ENCODE peak calls at places on chromosome 17, in five cellular contexts. One of them, this sample, is unnamed.
A peak's percentile ranks its signal among the peaks of the same experiment; 100 is the strongest.

GRCh38 chr17:37608369-37609169 is 649 bp downstream of the SYNRG start:
- DNase-seq in RWPE1: peak; percentile 15
- DNase-seq in body of pancreas: no peak
- DNase-seq in neural progenitor cell: peak; percentile 87
- DNase-seq in psoas muscle: no peak
- DNase-seq in this sample: no peak

GRCh38 chr17:41004397-41004796 is 4.5 kb downstream of the KRTAP3-1 start:
- DNase-seq in psoas muscle: no peak
- DNase-seq in RWPE1: no peak
- DNase-seq in neural progenitor cell: no peak
- DNase-seq in body of pancreas: no peak
- DNase-seq in this sample: no peak

GRCh38 chr17:82380860-82381702 is 9.5 kb downstream of the UTS2R start:
- DNase-seq in body of pancreas: no peak
- DNase-seq in RWPE1: no peak
- DNase-seq in psoas muscle: no peak
- DNase-seq in neural progenitor cell: no peak
- DNase-seq in this sample: no peak

GRCh38 chr17:46935658-46936266 is 12.8 kb downstream of the GOSR2 start:
- DNase-seq in RWPE1: no peak
- DNase-seq in psoas muscle: no peak
- DNase-seq in body of pancreas: no peak
- DNase-seq in neural progenitor cell: no peak
- DNase-seq in this sample: no peak

GRCh38 chr17:42784361-42784760 is 4.0 kb downstream of the WNK4 start:
- DNase-seq in neural progenitor cell: no peak
- DNase-seq in body of pancreas: no peak
- DNase-seq in psoas muscle: no peak
- DNase-seq in RWPE1: no peak
- DNase-seq in this sample: no peak

GRCh38 chr17:20205609-20206008 is 196.4 kb downstream of the SPECC1 start:
- DNase-seq in RWPE1: no peak
- DNase-seq in psoas muscle: no peak
- DNase-seq in body of pancreas: no peak
- DNase-seq in neural progenitor cell: no peak
- DNase-seq in this sample: no peak

GRCh38 chr17:34206569-34206968 is 48.5 kb upstream of the CCL2 start:
- DNase-seq in psoas muscle: no peak
- DNase-seq in RWPE1: no peak
- DNase-seq in body of pancreas: no peak
- DNase-seq in neural progenitor cell: no peak
- DNase-seq in this sample: no peak

GRCh38 chr17:3914319-3914685 is 2.0 kb downstream of the P2RX1 start:
- DNase-seq in RWPE1: no peak
- DNase-seq in psoas muscle: no peak
- DNase-seq in body of pancreas: no peak
- DNase-seq in neural progenitor cell: no peak
- DNase-seq in this sample: no peak

GRCh38 chr17:81097134-81097942 is 62.4 kb downstream of the BAIAP2 start:
- DNase-seq in RWPE1: peak; percentile 64
- DNase-seq in body of pancreas: peak; percentile 64
- DNase-seq in neural progenitor cell: peak; percentile 92
- DNase-seq in psoas muscle: peak; percentile 87
- DNase-seq in this sample: peak; percentile 92

GRCh38 chr17:47235506-47235905 is 18.1 kb upstream of the ITGB3 start:
- DNase-seq in psoas muscle: no peak
- DNase-seq in body of pancreas: no peak
- DNase-seq in RWPE1: no peak
- DNase-seq in neural progenitor cell: no peak
- DNase-seq in this sample: no peak

GRCh38 chr17:4010754-4011153 is 46.5 kb upstream of the ATP2A3 start:
- DNase-seq in psoas muscle: no peak
- DNase-seq in neural progenitor cell: no peak
- DNase-seq in body of pancreas: no peak
- DNase-seq in RWPE1: no peak
- DNase-seq in this sample: no peak

GRCh38 chr17:41551370-41551769 is 20.5 kb downstream of the KRT9 start:
- DNase-seq in psoas muscle: no peak
- DNase-seq in RWPE1: no peak
- DNase-seq in neural progenitor cell: no peak
- DNase-seq in body of pancreas: no peak
- DNase-seq in this sample: no peak

GRCh38 chr17:4498461-4499397 is at the start of gene SPNS2:
- DNase-seq in body of pancreas: peak; percentile 73
- DNase-seq in psoas muscle: peak; percentile 74
- DNase-seq in RWPE1: peak; percentile 76
- DNase-seq in neural progenitor cell: peak; percentile 90
- DNase-seq in this sample: no peak

GRCh38 chr17:65589321-65589720 is 27.9 kb upstream of the AXIN2 start:
- DNase-seq in neural progenitor cell: no peak
- DNase-seq in RWPE1: no peak
- DNase-seq in psoas muscle: no peak
- DNase-seq in body of pancreas: no peak
- DNase-seq in this sample: no peak

GRCh38 chr17:35006961-35007360 is 26.6 kb downstream of the LIG3 start:
- DNase-seq in psoas muscle: no peak
- DNase-seq in RWPE1: no peak
- DNase-seq in body of pancreas: no peak
- DNase-seq in neural progenitor cell: no peak
- DNase-seq in this sample: no peak

GRCh38 chr17:57788710-57789109 is 43.6 kb upstream of the CCDC182 start:
- DNase-seq in RWPE1: no peak
- DNase-seq in psoas muscle: no peak
- DNase-seq in neural progenitor cell: no peak
- DNase-seq in body of pancreas: no peak
- DNase-seq in this sample: no peak

GRCh38 chr17:34378664-34379101 is 15.7 kb upstream of the CCL1 start:
- DNase-seq in body of pancreas: peak; percentile 41
- DNase-seq in neural progenitor cell: no peak
- DNase-seq in RWPE1: no peak
- DNase-seq in psoas muscle: no peak
- DNase-seq in this sample: peak; percentile 63

GRCh38 chr17:49753959-49754391 is 10.0 kb downstream of the FAM117A start:
- DNase-seq in RWPE1: no peak
- DNase-seq in neural progenitor cell: no peak
- DNase-seq in psoas muscle: peak; percentile 55
- DNase-seq in body of pancreas: peak; percentile 87
- DNase-seq in this sample: no peak

GRCh38 chr17:17495448-17496188 is 577 bp downstream of the RASD1 start:
- DNase-seq in psoas muscle: peak; percentile 24
- DNase-seq in RWPE1: no peak
- DNase-seq in neural progenitor cell: peak; percentile 63
- DNase-seq in body of pancreas: no peak
- DNase-seq in this sample: no peak

GRCh38 chr17:27456681-27457404 is 595 bp downstream of the KSR1 start:
- DNase-seq in psoas muscle: peak; percentile 44
- DNase-seq in RWPE1: no peak
- DNase-seq in body of pancreas: peak; percentile 40
- DNase-seq in neural progenitor cell: peak; percentile 32
- DNase-seq in this sample: no peak

GRCh38 chr17:50677851-50678375 is 29.8 kb downstream of the ANKRD40 start:
- DNase-seq in neural progenitor cell: no peak
- DNase-seq in RWPE1: no peak
- DNase-seq in body of pancreas: no peak
- DNase-seq in psoas muscle: no peak
- DNase-seq in this sample: no peak

GRCh38 chr17:49362723-49363117 is 670 bp upstream of the ZNF652 start:
- DNase-seq in RWPE1: peak; percentile 9
- DNase-seq in psoas muscle: no peak
- DNase-seq in neural progenitor cell: no peak
- DNase-seq in body of pancreas: peak; percentile 7
- DNase-seq in this sample: no peak

GRCh38 chr17:45397796-45398195 is 34.9 kb downstream of the ARHGAP27 start:
- DNase-seq in RWPE1: no peak
- DNase-seq in neural progenitor cell: no peak
- DNase-seq in psoas muscle: no peak
- DNase-seq in body of pancreas: no peak
- DNase-seq in this sample: no peak

GRCh38 chr17:45396496-45397205 is 36.0 kb downstream of the ARHGAP27 start:
- DNase-seq in psoas muscle: no peak
- DNase-seq in body of pancreas: no peak
- DNase-seq in RWPE1: no peak
- DNase-seq in neural progenitor cell: no peak
- DNase-seq in this sample: no peak

GRCh38 chr17:45395569-45396415 is 36.9 kb downstream of the ARHGAP27 start:
- DNase-seq in RWPE1: no peak
- DNase-seq in body of pancreas: no peak
- DNase-seq in psoas muscle: no peak
- DNase-seq in neural progenitor cell: no peak
- DNase-seq in this sample: no peak

GRCh38 chr17:45394913-45395568 is 37.6 kb downstream of the ARHGAP27 start:
- DNase-seq in psoas muscle: peak; percentile 67
- DNase-seq in RWPE1: peak; percentile 59
- DNase-seq in body of pancreas: peak; percentile 73
- DNase-seq in neural progenitor cell: peak; percentile 94
- DNase-seq in this sample: no peak

GRCh38 chr17:45398800-45399199 is 33.9 kb downstream of the ARHGAP27 start:
- DNase-seq in body of pancreas: no peak
- DNase-seq in psoas muscle: no peak
- DNase-seq in neural progenitor cell: peak; percentile 37
- DNase-seq in RWPE1: no peak
- DNase-seq in this sample: no peak
- TF ChIP-seq CTCF in body of pancreas: no peak
- TF ChIP-seq CTCF in psoas muscle: no peak
- TF ChIP-seq CTCF in neural progenitor cell: peak; percentile 26
- TF ChIP-seq CTCF in RWPE1: no peak
- TF ChIP-seq CTCF in this sample: no peak

GRCh38 chr17:75558666-75559530 is 28.7 kb upstream of the MYO15B start:
- DNase-seq in RWPE1: no peak
- DNase-seq in body of pancreas: no peak
- DNase-seq in neural progenitor cell: no peak
- DNase-seq in psoas muscle: no peak
- DNase-seq in this sample: no peak
- H3K27ac ChIP-seq in RWPE1: no peak overlapping the region
- H3K27ac ChIP-seq in body of pancreas: peak overlapping the region; percentile 86
- H3K27ac ChIP-seq in neural progenitor cell: no peak overlapping the region
- H3K27ac ChIP-seq in psoas muscle: no peak overlapping the region
- H3K27ac ChIP-seq in this sample: no peak overlapping the region

GRCh38 chr17:1000597-1001490 is 3.9 kb downstream of the TIMM22 start:
- DNase-seq in RWPE1: no peak
- DNase-seq in body of pancreas: no peak
- DNase-seq in psoas muscle: no peak
- DNase-seq in neural progenitor cell: no peak
- DNase-seq in this sample: peak; percentile 70
- TF ChIP-seq CTCF in RWPE1: no peak
- TF ChIP-seq CTCF in body of pancreas: no peak
- TF ChIP-seq CTCF in psoas muscle: no peak
- TF ChIP-seq CTCF in neural progenitor cell: no peak
- TF ChIP-seq CTCF in this sample: no peak

DNA sequence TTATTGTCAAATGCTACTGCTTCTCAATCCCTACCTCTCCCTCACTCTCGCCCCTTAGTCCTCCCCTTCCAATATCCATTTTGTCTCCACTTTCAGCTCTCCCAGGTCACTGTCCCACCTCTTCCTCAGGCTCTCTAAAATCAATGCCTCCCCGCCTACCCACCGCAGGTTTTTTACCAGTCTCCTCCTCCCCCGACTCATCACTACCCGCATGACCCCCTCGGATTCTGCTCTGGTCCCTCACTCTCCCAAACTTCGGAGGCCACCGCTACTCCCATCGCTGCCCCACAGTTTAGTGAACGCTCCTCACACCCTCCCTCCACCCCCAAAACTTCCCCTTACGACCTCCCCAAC is 513 bp downstream of the CRLF3 start:
- DNase-seq in neural progenitor cell: no peak
- DNase-seq in psoas muscle: peak; percentile 25
- DNase-seq in body of pancreas: peak; percentile 11
- DNase-seq in RWPE1: peak; percentile 35
- DNase-seq in this sample: no peak
- H3K27ac ChIP-seq in neural progenitor cell: peak overlapping the region; percentile 89
- H3K27ac ChIP-seq in psoas muscle: peak overlapping the region; percentile 80
- H3K27ac ChIP-seq in body of pancreas: peak overlapping the region; percentile 82
- H3K27ac ChIP-seq in RWPE1: peak overlapping the region; percentile 81
- H3K27ac ChIP-seq in this sample: peak overlapping the region; percentile 61

DNA sequence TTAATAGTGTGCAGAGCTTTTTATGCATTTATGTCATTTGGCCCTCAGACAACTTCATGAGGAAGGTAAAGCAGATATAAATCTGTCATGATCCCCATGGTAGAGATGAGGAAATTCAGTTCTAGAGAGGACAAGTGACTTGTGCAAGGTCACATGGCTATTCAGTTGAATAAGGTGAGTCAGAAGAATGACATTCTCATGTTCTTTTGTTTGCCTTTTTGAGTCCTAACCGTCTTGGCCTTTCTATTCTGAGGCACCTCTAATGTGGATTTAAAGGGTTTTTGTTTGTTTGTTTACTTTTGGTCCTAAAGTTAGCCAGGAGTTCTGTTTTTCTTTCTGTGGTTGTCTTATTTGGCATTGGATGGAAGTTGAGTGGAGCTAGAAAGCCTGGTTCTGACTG is 116.3 kb upstream of the ELAC2 start:
- DNase-seq in RWPE1: no peak
- DNase-seq in neural progenitor cell: no peak
- DNase-seq in body of pancreas: no peak
- DNase-seq in psoas muscle: no peak
- DNase-seq in this sample: no peak
- TF ChIP-seq CTCF in RWPE1: no peak
- TF ChIP-seq CTCF in neural progenitor cell: no peak
- TF ChIP-seq CTCF in body of pancreas: no peak
- TF ChIP-seq CTCF in psoas muscle: no peak
- TF ChIP-seq CTCF in this sample: no peak

DNA sequence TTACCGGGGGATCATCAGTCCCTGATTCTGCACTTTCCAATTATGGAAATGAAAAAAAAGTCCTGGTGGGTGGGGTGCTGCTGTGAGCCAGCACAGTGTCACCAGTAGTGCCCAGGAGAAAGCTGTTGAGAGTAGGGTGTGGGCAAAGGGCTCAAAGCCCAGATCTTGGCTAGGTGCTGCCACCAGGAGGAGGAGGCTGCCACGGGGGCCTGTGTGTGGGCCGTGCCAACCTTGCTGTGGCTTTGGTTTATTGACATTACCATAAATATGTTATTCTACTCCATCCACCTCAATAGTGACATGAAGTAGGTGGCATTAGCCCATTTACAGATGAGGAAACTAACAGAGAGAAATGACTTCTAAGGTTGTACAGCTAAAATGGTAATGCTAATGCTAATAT is 6.7 kb upstream of the PRPSAP2 start:
- DNase-seq in RWPE1: no peak
- DNase-seq in body of pancreas: no peak
- DNase-seq in psoas muscle: no peak
- DNase-seq in neural progenitor cell: no peak
- DNase-seq in this sample: no peak
- H3K27ac ChIP-seq in RWPE1: peak overlapping the region; percentile 84
- H3K27ac ChIP-seq in body of pancreas: no peak overlapping the region
- H3K27ac ChIP-seq in psoas muscle: no peak overlapping the region
- H3K27ac ChIP-seq in neural progenitor cell: no peak overlapping the region
- H3K27ac ChIP-seq in this sample: no peak overlapping the region

DNA sequence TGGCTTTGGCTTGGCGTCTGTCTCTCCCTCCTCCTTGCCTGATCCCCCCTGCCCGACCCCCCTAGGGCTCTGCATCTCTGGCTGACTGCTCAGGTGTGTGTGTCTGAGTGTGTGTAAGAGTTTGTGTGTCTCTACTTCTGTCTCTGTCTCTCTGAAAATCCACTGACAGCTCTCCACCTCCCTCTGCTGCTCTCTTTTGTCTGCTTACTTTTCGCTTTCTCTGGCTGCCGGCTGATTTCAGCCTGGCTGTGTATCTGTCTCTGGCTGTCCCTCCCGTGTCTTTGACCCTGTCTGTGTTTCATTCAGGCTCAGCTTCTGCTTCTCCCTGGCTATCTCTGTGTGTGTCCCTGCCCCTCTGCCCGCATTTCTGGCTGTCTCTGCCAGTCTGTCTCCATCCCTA is 3.8 kb upstream of the SPEM1 start:
- DNase-seq in RWPE1: no peak
- DNase-seq in body of pancreas: no peak
- DNase-seq in psoas muscle: no peak
- DNase-seq in neural progenitor cell: no peak
- DNase-seq in this sample: no peak
- TF ChIP-seq CTCF in RWPE1: no peak
- TF ChIP-seq CTCF in body of pancreas: no peak
- TF ChIP-seq CTCF in psoas muscle: no peak
- TF ChIP-seq CTCF in neural progenitor cell: no peak
- TF ChIP-seq CTCF in this sample: no peak

This sample was measured in ascending aorta.